ENCODE peak calls at places on chromosomes 6 and 20, in seven cellular contexts. K is HepG2, T is H1, I is GM12892, R is SK-N-SH, U is K562, C is GM12878. F is an unnamed sample.
A peak's percentile ranks its signal among the peaks of the same experiment; 100 is the strongest.

GRCh38 chr20:18012901-18013300 is 44.1 kb downstream of the MGME1 start:
- DNase-seq in R (no peak), C (no peak), K (no peak), U (no peak), I (no peak), T (no peak), F (no peak)

GRCh38 chr6:71745525-71745924 is 140.8 kb upstream of the RIMS1 start:
- DNase-seq in R (no peak), I (no peak), U (no peak), K (no peak), T (no peak), C (no peak), F (no peak)

GRCh38 chr6:142929751-142930358 is 15.1 kb downstream of the HIVEP2 start:
- DNase-seq in I (no peak), T (no peak), K (no peak), R (no peak), U (no peak), C (no peak), F (no peak)

GRCh38 chr6:161068296-161068695 is 76.7 kb downstream of the MAP3K4 start:
- DNase-seq in I (no peak), U (no peak), C (no peak), K (no peak), R (peak; percentile 22), T (no peak), F (no peak)

GRCh38 chr20:40688129-40689099 is 622 bp downstream of the MAFB start:
- DNase-seq in I (no peak), R (peak; percentile 50), U (no peak), K (no peak), T (peak; percentile 60), C (no peak), F (no peak)

GRCh38 chr20:46811328-46812084 is 83.1 kb upstream of the EYA2 start:
- DNase-seq in U (no peak), T (peak; percentile 53), K (no peak), I (no peak), R (peak; percentile 62), C (no peak), F (no peak)

GRCh38 chr6:38527371-38527770 is 112.4 kb downstream of the BTBD9 start:
- DNase-seq in U (no peak), K (no peak), I (no peak), R (no peak), C (no peak), T (no peak), F (no peak)

GRCh38 chr20:31774408-31774807 is 35.3 kb downstream of the TPX2 start:
- DNase-seq in C (no peak), U (no peak), R (no peak), T (no peak), I (no peak), K (no peak), F (no peak)

GRCh38 chr6:81054011-81054410 is 698.5 kb downstream of the TENT5A start:
- DNase-seq in I (no peak), R (no peak), C (no peak), K (no peak), T (no peak), U (no peak), F (no peak)

GRCh38 chr6:151544453-151544852 is 50.6 kb downstream of the CCDC170 start:
- DNase-seq in I (no peak), T (no peak), K (no peak), C (no peak), U (no peak), R (no peak), F (no peak)

GRCh38 chr6:160069459-160069858 is 52.2 kb upstream of the SLC22A1 start:
- DNase-seq in U (no peak), K (no peak), I (no peak), C (no peak), T (no peak), R (no peak), F (no peak)

GRCh38 chr6:153537422-153537821 is 406.3 kb upstream of the RGS17 start:
- DNase-seq in K (no peak), I (no peak), T (no peak), C (no peak), U (no peak), R (no peak), F (no peak)

GRCh38 chr6:15501806-15502450 is 160.9 kb downstream of the DTNBP1 start:
- DNase-seq in K (no peak), C (no peak), I (no peak), T (no peak), U (no peak), R (no peak), F (no peak)

GRCh38 chr20:33915726-33916331 is 77.9 kb upstream of the RALY start:
- DNase-seq in U (peak; percentile 82), T (peak; percentile 85), R (peak; percentile 44), I (peak; percentile 44), C (no peak), K (peak; percentile 47), F (no peak)

GRCh38 chr20:32465092-32465900 is 107.2 kb downstream of the ASXL1 start:
- DNase-seq in I (no peak), T (no peak), R (no peak), K (peak; percentile 98), U (no peak), C (no peak), F (no peak)

GRCh38 chr6:121849477-121849876 is 414.0 kb downstream of the GJA1 start:
- DNase-seq in U (peak; percentile 40), C (no peak), I (peak; percentile 2), R (peak; percentile 59), T (peak; percentile 85), K (peak; percentile 67), F (peak; percentile 8)

GRCh38 chr20:48807586-48808381 is 20.0 kb downstream of the PREX1 start:
- DNase-seq in R (no peak), C (no peak), K (no peak), U (no peak), T (no peak), I (no peak), F (no peak)
- TF ChIP-seq TAF1 in R (no peak), C (no peak), K (no peak), U (no peak), T (no peak), I (no peak), F (no peak)

GRCh38 chr20:37251836-37252477 is 9.7 kb downstream of the GHRH start:
- DNase-seq in T (no peak), K (no peak), C (no peak), I (no peak), R (no peak), U (no peak), F (no peak)
- TF ChIP-seq TAF1 in T (no peak), K (no peak), C (no peak), I (no peak), R (no peak), U (no peak), F (no peak)

DNA sequence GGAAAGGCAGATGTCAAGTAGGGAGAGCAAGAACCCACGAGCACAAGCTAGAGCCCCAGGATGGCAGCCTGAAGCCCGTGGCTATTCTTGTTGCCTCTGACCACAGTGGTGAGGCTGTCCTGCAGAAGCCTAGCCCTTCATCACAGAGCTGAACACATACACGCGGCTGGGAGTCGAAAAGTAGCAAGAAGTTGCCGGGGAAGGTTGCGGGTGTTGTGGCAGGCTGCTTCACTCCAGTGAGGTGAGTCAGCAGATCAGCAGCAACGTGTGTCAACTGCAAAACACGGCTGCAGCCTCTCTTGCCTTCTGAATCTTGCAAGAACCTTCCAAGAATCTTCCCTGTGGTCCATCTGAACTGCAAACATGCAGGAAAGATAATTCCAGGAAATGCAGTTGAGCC is 10.6 kb upstream of the STX16 start:
- DNase-seq in K (no peak), R (no peak), T (no peak), U (peak; percentile 48), I (no peak), C (no peak), F (no peak)
- TF ChIP-seq TAF1 in K (no peak), R (no peak), T (no peak), U (no peak), I (no peak), C (no peak), F (no peak)

DNA sequence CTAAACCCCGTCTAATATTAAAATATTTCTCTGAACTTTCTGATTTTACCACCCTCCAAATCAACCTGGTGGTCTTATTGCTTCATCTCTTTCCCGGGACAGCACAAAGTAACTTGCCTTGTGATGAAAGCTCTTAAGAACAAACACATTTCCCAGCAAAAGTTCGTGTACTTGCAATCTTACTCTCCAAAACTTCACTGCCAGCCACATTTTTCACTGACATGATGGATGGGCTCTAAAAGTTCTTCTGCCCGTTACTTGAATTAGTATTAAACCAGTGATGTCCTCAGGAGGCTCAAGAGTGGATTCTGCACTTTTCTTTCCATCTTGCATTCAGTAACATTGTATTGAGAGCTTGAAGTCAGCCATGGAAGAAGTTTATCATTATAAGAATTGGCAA is 731.6 kb upstream of the GJE1 start:
- DNase-seq in R (no peak), T (no peak), C (no peak), U (no peak), K (no peak), I (no peak), F (no peak)
- TF ChIP-seq TAF1 in R (no peak), T (no peak), C (no peak), U (no peak), K (no peak), I (no peak), F (no peak)

DNA sequence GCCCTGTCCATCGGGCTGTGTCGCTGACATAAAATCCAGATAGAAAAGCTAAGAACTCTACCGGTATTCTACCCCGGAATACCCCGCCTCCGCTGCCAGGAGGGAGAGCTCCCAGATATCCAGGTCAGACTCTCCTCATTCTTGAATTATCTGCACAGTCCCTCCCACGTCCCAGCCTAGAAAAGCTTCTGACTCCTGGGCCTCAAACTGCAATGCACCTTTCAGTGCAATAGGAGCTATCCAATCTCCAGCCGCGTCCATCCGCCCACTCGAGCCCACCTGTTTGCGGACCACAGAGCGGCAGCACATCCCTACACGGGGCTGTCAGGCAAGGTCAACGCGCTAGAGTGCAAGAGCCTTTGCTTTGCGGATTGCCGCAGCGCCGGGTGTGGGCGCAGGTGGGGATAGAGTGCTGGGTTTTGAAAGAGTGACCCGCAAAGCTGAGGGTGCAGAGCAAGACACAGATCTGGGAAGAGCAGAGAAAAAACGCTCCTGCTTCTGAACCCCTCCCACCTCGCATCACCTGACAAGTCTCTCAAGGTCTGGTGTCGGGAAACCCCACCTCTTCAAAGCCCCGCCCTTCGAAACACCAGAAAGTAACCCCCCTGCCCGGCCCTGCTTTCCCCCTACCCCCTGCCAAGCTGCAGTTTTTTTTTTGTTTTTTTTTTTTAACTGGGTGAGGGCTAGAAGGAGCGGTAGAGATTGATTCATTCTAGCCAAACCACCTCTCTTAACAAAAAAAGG is 1.3 kb downstream of the TAPBP start:
- DNase-seq in U (peak; percentile 85), R (peak; percentile 75), K (peak; percentile 84), T (peak; percentile 76), I (peak; percentile 86), C (no peak), F (peak; percentile 73)
- TF ChIP-seq TAF1 in U (no peak), R (no peak), K (peak; percentile 49), T (peak; percentile 54), I (no peak), C (no peak), F (no peak)

DNA sequence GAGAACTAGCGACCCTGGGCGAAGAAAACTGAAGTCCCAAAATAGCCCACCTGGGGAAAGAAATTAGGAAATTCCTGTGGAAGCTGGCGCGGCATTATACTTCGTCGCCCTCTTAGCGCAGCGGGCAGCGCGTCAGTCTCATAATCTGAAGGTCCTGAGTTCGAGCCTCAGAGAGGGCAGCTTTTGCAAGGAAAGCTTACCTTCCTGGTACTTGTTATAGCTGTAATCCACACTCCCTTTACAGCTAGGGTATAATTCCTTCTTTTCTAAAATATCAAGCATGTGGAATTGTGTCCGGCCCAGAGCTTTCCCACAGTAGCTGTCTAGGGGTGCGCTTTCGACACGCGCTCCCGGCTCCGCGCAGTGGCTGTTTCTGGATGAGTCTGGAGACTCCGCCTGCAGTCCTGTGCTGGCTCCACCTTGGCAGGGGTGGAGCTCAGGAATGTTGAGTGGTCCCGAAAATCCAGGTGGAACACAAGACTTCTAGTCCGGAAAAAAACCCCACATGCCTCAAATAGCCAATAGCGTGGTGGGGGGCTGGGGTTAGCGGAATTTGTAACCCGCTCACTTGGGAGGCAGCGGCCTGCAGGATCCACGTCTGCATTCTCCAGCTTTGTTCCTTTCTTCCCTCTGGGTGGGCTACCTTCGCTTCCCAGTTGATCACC is 83.7 kb upstream of the ZNF322 start:
- DNase-seq in C (no peak), T (peak; percentile 80), R (peak; percentile 45), I (no peak), K (no peak), U (peak; percentile 66), F (no peak)
- TF ChIP-seq TAF1 in C (no peak), T (peak; percentile 29), R (no peak), I (no peak), K (no peak), U (no peak), F (no peak)